ENCODE peak calls at places on chromosomes 6 and 20, in six cellular contexts. R is trophoblast cell, V is hepatocyte, D is Karpas-422, N is HCT116, J is fibroblast of lung. S is an unnamed sample.
A peak's percentile ranks its signal among the peaks of the same experiment; 100 is the strongest.

GRCh38 chr6:3956054-3956453 is 106.9 kb downstream of the FAM50B start:
- DNase-seq in R (no peak), V (no peak), D (no peak), N (no peak), J (no peak), S (no peak)

GRCh38 chr6:16568128-16568527 is 193.1 kb downstream of the ATXN1 start:
- DNase-seq in R (no peak), V (no peak), D (no peak), N (no peak), J (no peak), S (no peak)

GRCh38 chr20:63709149-63709527 is 1.3 kb downstream of the ZGPAT start:
- DNase-seq in R (no peak), V (peak; percentile 3), D (no peak), N (no peak), J (no peak), S (no peak)

GRCh38 chr20:21729316-21729715 is 23.9 kb downstream of the PAX1 start:
- DNase-seq in R (no peak), V (no peak), D (no peak), N (no peak), J (no peak), S (no peak)

GRCh38 chr6:25250878-25251277 is 28.3 kb upstream of the CARMIL1 start:
- DNase-seq in R (no peak), V (no peak), D (no peak), N (peak; percentile 21), J (peak; percentile 67), S (no peak)

GRCh38 chr20:12886618-12887363 is 122.0 kb upstream of the SPTLC3 start:
- DNase-seq in R (no peak), V (no peak), D (no peak), N (no peak), J (no peak), S (no peak)

GRCh38 chr20:50330504-50331313 is 140.1 kb downstream of the CEBPB start:
- DNase-seq in R (no peak), V (no peak), D (no peak), N (no peak), J (peak; percentile 86), S (no peak)

GRCh38 chr6:146682919-146683318 is 84.1 kb downstream of the ADGB start:
- DNase-seq in R (no peak), V (no peak), D (no peak), N (no peak), J (no peak), S (no peak)

GRCh38 chr6:5338177-5338960 is 77.1 kb downstream of the FARS2 start:
- DNase-seq in R (no peak), V (no peak), D (no peak), N (no peak), J (no peak), S (peak; percentile 18)

GRCh38 chr6:69370763-69371162 is 426.0 kb downstream of the LMBRD1 start:
- DNase-seq in R (no peak), V (no peak), D (no peak), N (no peak), J (no peak), S (no peak)

GRCh38 chr20:19401096-19401495 is 188.7 kb downstream of the SLC24A3 start:
- DNase-seq in R (no peak), V (no peak), D (no peak), N (no peak), J (no peak), S (no peak)

GRCh38 chr6:109788687-109789086 is 97.6 kb downstream of the FIG4 start:
- DNase-seq in R (no peak), V (no peak), D (no peak), N (no peak), J (peak; percentile 86), S (no peak)

GRCh38 chr6:113184291-113184690 is 672.9 kb upstream of the MARCKS start:
- DNase-seq in R (peak; percentile 32), V (no peak), D (no peak), N (no peak), J (peak; percentile 98), S (no peak)

GRCh38 chr20:41480054-41480770 is 113.6 kb upstream of the EMILIN3 start:
- DNase-seq in R (no peak), V (no peak), D (peak; percentile 57), N (no peak), J (no peak), S (peak; percentile 69)

DNA sequence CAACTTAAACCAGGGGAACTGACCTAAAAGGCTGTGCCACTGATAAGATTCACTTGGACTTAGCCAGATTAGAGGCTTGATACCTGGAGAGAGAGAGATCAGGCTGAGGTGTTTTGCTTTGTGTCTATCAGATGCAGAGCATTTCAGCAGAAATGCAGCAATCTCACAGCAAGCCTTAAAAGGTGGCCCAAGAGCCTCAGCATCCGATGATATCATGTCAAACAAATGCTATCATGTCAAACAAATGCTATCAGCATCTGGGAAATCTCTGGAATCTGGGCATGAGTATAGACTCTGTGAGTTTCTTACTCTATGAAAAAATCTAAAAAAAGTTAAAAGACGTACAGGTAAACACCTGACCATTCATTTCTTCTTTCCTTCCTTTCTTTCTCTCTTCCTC is 718.9 kb downstream of the EYS start:
- DNase-seq in R (peak; percentile 0), V (peak; percentile 19), D (no peak), N (no peak), J (no peak), S (no peak)
- H2AFZ ChIP-seq in R (no peak overlapping the region), V (no peak overlapping the region), D (no peak overlapping the region), N (no peak overlapping the region), J (no peak overlapping the region), S (no peak overlapping the region)

DNA sequence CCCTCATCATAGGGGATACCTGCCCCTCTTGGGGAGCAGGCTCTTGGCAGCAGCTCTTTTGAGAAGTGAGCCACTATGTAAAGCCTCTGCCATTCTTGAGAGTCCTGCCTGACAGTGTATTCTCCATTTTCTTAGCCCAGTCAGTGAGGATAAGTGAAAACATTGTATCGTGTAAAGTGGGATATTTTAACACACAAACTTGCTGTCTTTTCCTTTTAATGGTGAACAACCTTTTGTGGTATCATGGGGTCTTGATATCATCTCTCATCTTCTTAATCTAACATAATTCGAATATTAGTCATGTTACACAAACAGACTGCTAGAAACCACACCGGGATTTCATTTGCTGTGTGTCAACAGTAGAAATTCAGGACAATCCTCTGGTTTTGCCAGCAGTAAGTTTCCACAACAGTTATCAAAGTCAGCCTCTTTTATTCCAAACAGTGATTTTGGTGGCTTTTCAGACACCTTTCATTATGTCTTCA is 136.2 kb downstream of the HIVEP1 start:
- DNase-seq in R (no peak), V (no peak), D (no peak), N (no peak), J (peak; percentile 92), S (peak; percentile 41)
- H3K4me2 ChIP-seq in R (no peak overlapping the region), V (no peak overlapping the region), D (no peak overlapping the region), N (no peak overlapping the region), J (no peak overlapping the region), S (peak overlapping the region; percentile 69)

GRCh38 chr20:53264604-53265003 is 292.4 kb downstream of the TSHZ2 start:
- DNase-seq in R (no peak), V (no peak), D (no peak), N (no peak), J (no peak), S (no peak)
- H2AFZ ChIP-seq in R (no peak overlapping the region), V (no peak overlapping the region), D (no peak overlapping the region), N (no peak overlapping the region), J (no peak overlapping the region), S (no peak overlapping the region)

GRCh38 chr6:31676322-31676903 is 4.5 kb downstream of the LY6G5C start:
- DNase-seq in R (no peak), V (no peak), D (peak; percentile 64), N (no peak), J (no peak), S (no peak)

GRCh38 chr6:31680226-31680840 is 534 bp downstream of the LY6G5C start:
- DNase-seq in R (no peak), V (no peak), D (no peak), N (no peak), J (no peak), S (no peak)

GRCh38 chr6:31677955-31678354 is 2.9 kb downstream of the LY6G5C start:
- DNase-seq in R (no peak), V (no peak), D (no peak), N (no peak), J (no peak), S (no peak)

GRCh38 chr6:31676904-31677303 is 4.0 kb downstream of the LY6G5C start:
- DNase-seq in R (no peak), V (no peak), D (no peak), N (no peak), J (no peak), S (no peak)

GRCh38 chr6:31680841-31681671 is at the start of gene LY6G5C:
- DNase-seq in R (peak; percentile 60), V (peak; percentile 89), D (peak; percentile 77), N (peak; percentile 73), J (peak; percentile 85), S (peak; percentile 81)
- H3K4me2 ChIP-seq in R (peak within 1 kb of the TSS; percentile 92), V (peak within 1 kb of the TSS; percentile 96), D (peak within 1 kb of the TSS; percentile 83), N (peak within 1 kb of the TSS; percentile 85), J (peak within 1 kb of the TSS; percentile 97), S (peak within 1 kb of the TSS; percentile 65)